ENCODE peak calls at places on chromosome 12, in four cellular contexts. One of them, this sample, is unnamed.

GRCh38 chr12:26195641-26196423 is 459 bp downstream of the SSPN start:
- DNase-seq in astrocyte: peak
- DNase-seq in fibroblast of the aortic adventitia: peak
- DNase-seq in foreskin fibroblast: peak
- DNase-seq in this sample: no peak

GRCh38 chr12:101066489-101066888 is 143.5 kb downstream of the SLC5A8 start:
- DNase-seq in astrocyte: no peak
- DNase-seq in fibroblast of the aortic adventitia: no peak
- DNase-seq in foreskin fibroblast: no peak
- DNase-seq in this sample: no peak

GRCh38 chr12:57255916-57256315 is 4.9 kb upstream of the STAC3 start:
- DNase-seq in astrocyte: no peak
- DNase-seq in fibroblast of the aortic adventitia: no peak
- DNase-seq in foreskin fibroblast: no peak
- DNase-seq in this sample: no peak

GRCh38 chr12:646303-647038 is 16.8 kb downstream of the NINJ2 start:
- DNase-seq in astrocyte: no peak
- DNase-seq in fibroblast of the aortic adventitia: peak
- DNase-seq in foreskin fibroblast: no peak
- DNase-seq in this sample: no peak

GRCh38 chr12:105289114-105289904 is 41.2 kb upstream of the C12orf75 start:
- DNase-seq in astrocyte: peak
- DNase-seq in fibroblast of the aortic adventitia: no peak
- DNase-seq in foreskin fibroblast: peak
- DNase-seq in this sample: no peak

GRCh38 chr12:116266631-116267349 is 10.7 kb downstream of the MED13L start:
- DNase-seq in astrocyte: peak
- DNase-seq in fibroblast of the aortic adventitia: peak
- DNase-seq in foreskin fibroblast: no peak
- DNase-seq in this sample: no peak

GRCh38 chr12:88553941-88554658 is 26.2 kb downstream of the KITLG start:
- DNase-seq in astrocyte: peak
- DNase-seq in fibroblast of the aortic adventitia: peak
- DNase-seq in foreskin fibroblast: peak
- DNase-seq in this sample: no peak

GRCh38 chr12:109999983-110000505 is 814 bp downstream of the ANKRD13A start:
- DNase-seq in astrocyte: peak
- DNase-seq in fibroblast of the aortic adventitia: peak
- DNase-seq in foreskin fibroblast: peak
- DNase-seq in this sample: no peak

GRCh38 chr12:57899010-57899662 is 42.2 kb upstream of the ATP23 start:
- DNase-seq in astrocyte: peak
- DNase-seq in fibroblast of the aortic adventitia: peak
- DNase-seq in foreskin fibroblast: peak
- DNase-seq in this sample: peak

GRCh38 chr12:124530637-124531263 is 36.7 kb downstream of the NCOR2 start:
- DNase-seq in astrocyte: no peak
- DNase-seq in fibroblast of the aortic adventitia: no peak
- DNase-seq in foreskin fibroblast: no peak
- DNase-seq in this sample: no peak

GRCh38 chr12:78385541-78385940 is 479.0 kb upstream of the SYT1 start:
- DNase-seq in astrocyte: no peak
- DNase-seq in fibroblast of the aortic adventitia: peak
- DNase-seq in foreskin fibroblast: no peak
- DNase-seq in this sample: no peak

GRCh38 chr12:72274926-72275325 is 2.8 kb downstream of the TRHDE start:
- DNase-seq in astrocyte: no peak
- DNase-seq in fibroblast of the aortic adventitia: peak
- DNase-seq in foreskin fibroblast: peak
- DNase-seq in this sample: no peak

GRCh38 chr12:49811136-49811535 is 17.1 kb downstream of the NCKAP5L start:
- DNase-seq in astrocyte: no peak
- DNase-seq in fibroblast of the aortic adventitia: no peak
- DNase-seq in foreskin fibroblast: no peak
- DNase-seq in this sample: no peak

GRCh38 chr12:47383942-47384341 is 304.2 kb upstream of the AMIGO2 start:
- DNase-seq in astrocyte: peak
- DNase-seq in fibroblast of the aortic adventitia: peak
- DNase-seq in foreskin fibroblast: no peak
- DNase-seq in this sample: no peak

GRCh38 chr12:124715121-124715990 is 147.9 kb upstream of the NCOR2 start:
- DNase-seq in astrocyte: peak
- DNase-seq in fibroblast of the aortic adventitia: no peak
- DNase-seq in foreskin fibroblast: peak
- DNase-seq in this sample: no peak

GRCh38 chr12:49346659-49347306 is at the start of gene DNAJC22:
- DNase-seq in astrocyte: no peak
- DNase-seq in fibroblast of the aortic adventitia: no peak
- DNase-seq in foreskin fibroblast: no peak
- DNase-seq in this sample: no peak

GRCh38 chr12:54033106-54033979 is 493 bp downstream of the HOXC5 start:
- DNase-seq in astrocyte: no peak
- DNase-seq in fibroblast of the aortic adventitia: peak
- DNase-seq in foreskin fibroblast: peak
- DNase-seq in this sample: no peak

GRCh38 chr12:103546959-103547358 is 40.1 kb upstream of the STAB2 start:
- DNase-seq in astrocyte: no peak
- DNase-seq in fibroblast of the aortic adventitia: no peak
- DNase-seq in foreskin fibroblast: no peak
- DNase-seq in this sample: no peak